ENCODE peak calls at places on chromosomes 1 and 21, in five cellular contexts. A is hepatocyte, E is esophagus squamous epithelium, S is aorta, T is esophagus muscularis mucosa. N is an unnamed sample. For H3K27me3, H3K4me1 and H3K9me3, the result is how much of the 10 kb centered on the place peaks cover.

GRCh38 chr1:183243190-183244065 is 57.4 kb downstream of the LAMC2 start:
- DNase-seq in A (peak), E (no peak), S (peak), T (peak), N (no peak)

GRCh38 chr1:22932803-22933470 is 39.7 kb downstream of the LACTBL1 start:
- DNase-seq in A (no peak), E (no peak), S (no peak), T (no peak), N (no peak)

GRCh38 chr1:182147136-182147815 is 85.8 kb upstream of the ZNF648 start:
- DNase-seq in A (no peak), E (no peak), S (peak), T (peak), N (no peak)

GRCh38 chr1:150902346-150902745 is 15.4 kb downstream of the CTXND2 start:
- DNase-seq in A (no peak), E (no peak), S (no peak), T (no peak), N (no peak)

GRCh38 chr21:43189936-43190335 is 21.1 kb downstream of the CRYAA start:
- DNase-seq in A (no peak), E (no peak), S (no peak), T (no peak), N (no peak)

GRCh38 chr1:15937146-15937545 is 38.8 kb downstream of the ZBTB17 start:
- DNase-seq in A (no peak), E (no peak), S (no peak), T (no peak), N (no peak)

GRCh38 chr1:218669431-218669830 is 324.3 kb downstream of the TGFB2 start:
- DNase-seq in A (no peak), E (no peak), S (no peak), T (no peak), N (no peak)

GRCh38 chr1:235843458-235843857 is 23.2 kb downstream of the LYST start:
- DNase-seq in A (peak), E (no peak), S (no peak), T (no peak), N (peak)

GRCh38 chr1:86156571-86157455 is at the start of gene COL24A1:
- DNase-seq in A (peak), E (no peak), S (peak), T (no peak), N (peak)

GRCh38 chr1:181179980-181180964 is 91.8 kb downstream of the IER5 start:
- DNase-seq in A (peak), E (no peak), S (no peak), T (no peak), N (peak)

GRCh38 chr1:172443666-172444453 is at the start of gene PIGC:
- DNase-seq in A (peak), E (peak), S (peak), T (peak), N (peak)

GRCh38 chr21:17390575-17390974 is 122.3 kb upstream of the CXADR start:
- DNase-seq in A (no peak), E (no peak), S (no peak), T (no peak), N (no peak)

GRCh38 chr1:151047925-151048644 is 534 bp downstream of the C1orf56 start:
- DNase-seq in A (peak), E (no peak), S (peak), T (no peak), N (peak)

GRCh38 chr1:38063616-38064015 is 17.0 kb upstream of the POU3F1 start:
- DNase-seq in A (no peak), E (no peak), S (no peak), T (no peak), N (no peak)

GRCh38 chr1:202349263-202349928 is 897 bp downstream of the PPP1R12B start:
- DNase-seq in A (peak), E (no peak), S (no peak), T (no peak), N (peak)

GRCh38 chr1:22916469-22916817 is 56.2 kb downstream of the LACTBL1 start:
- DNase-seq in A (no peak), E (no peak), S (no peak), T (no peak), N (peak)

GRCh38 chr1:119808491-119808890 is 2.8 kb downstream of the REG4 start:
- DNase-seq in A (no peak), E (no peak), S (no peak), T (no peak), N (peak)

GRCh38 chr1:89728381-89728780 is 92.5 kb upstream of the LRRC8D start:
- DNase-seq in A (no peak), E (no peak), S (no peak), T (no peak), N (no peak)

GRCh38 chr1:26156285-26157038 is 2.4 kb upstream of the FAM110D start:
- DNase-seq in A (no peak), E (no peak), S (peak), T (no peak), N (peak)
- H3K27me3 ChIP-seq in A (under half), E (under half), S (under half), T (under half), N (under half)

GRCh38 chr1:154352581-154353459 is 27.5 kb downstream of the ATP8B2 start:
- DNase-seq in A (peak), E (no peak), S (peak), T (no peak), N (peak)
- H3K4me1 ChIP-seq in A (under half), E (under half), S (under half), T (under half), N (under half)

GRCh38 chr21:40043423-40043822 is 176.2 kb downstream of the PCP4 start:
- DNase-seq in A (no peak), E (no peak), S (no peak), T (no peak), N (no peak)
- H3K9me3 ChIP-seq in A (under half), E (under half), S (under half), T (under half), N (under half)

DNA sequence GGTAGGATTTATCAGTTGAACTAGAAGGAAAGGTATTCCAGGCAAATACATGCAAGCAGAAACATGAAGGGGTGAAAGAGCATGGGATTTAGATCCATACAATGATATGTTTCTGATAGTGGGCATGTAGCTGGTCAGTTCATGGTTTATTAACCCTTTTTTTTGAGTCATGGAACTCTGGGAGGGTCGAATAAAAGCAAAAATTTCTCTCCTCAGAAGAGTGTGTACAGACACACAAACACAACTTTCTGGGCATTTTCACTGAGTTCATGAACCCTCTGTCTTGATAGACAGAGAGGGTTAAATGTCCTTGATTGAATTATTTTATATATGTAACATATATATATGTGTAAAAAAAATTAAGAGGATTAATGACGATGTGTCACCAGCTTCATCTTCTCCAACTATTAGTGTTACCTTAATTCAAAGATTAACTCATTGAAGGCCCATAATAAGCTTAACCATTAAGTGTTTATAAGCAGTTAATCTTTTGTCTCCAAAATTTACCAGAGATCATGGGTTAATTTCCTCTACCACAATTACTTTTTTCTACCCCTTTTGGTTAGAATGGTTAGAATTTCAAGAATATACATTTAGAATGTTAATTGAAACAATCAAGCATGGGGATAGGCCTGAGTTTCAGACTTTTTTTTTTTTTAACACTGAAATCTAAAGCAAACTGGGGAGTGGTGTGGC is 4.6 kb downstream of the JUN start:
- DNase-seq in A (peak), E (no peak), S (no peak), T (no peak), N (no peak)
- H3K27me3 ChIP-seq in A (under half), E (under half), S (under half), T (under half), N (under half)

GRCh38 chr1:36341626-36342320 is 18.3 kb upstream of the EVA1B start:
- DNase-seq in A (no peak), E (no peak), S (no peak), T (no peak), N (no peak)
- H3K4me1 ChIP-seq in A (under half), E (under half), S (under half), T (under half), N (under half)

GRCh38 chr1:102852583-102852982 is 255.7 kb downstream of the COL11A1 start:
- DNase-seq in A (no peak), E (no peak), S (no peak), T (no peak), N (no peak)
- H3K9me3 ChIP-seq in A (under half), E (under half), S (under half), T (under half), N (under half)

GRCh38 chr1:36994863-36995262 is 39.5 kb downstream of the GRIK3 start:
- DNase-seq in A (no peak), E (no peak), S (no peak), T (no peak), N (no peak)

GRCh38 chr1:36994294-36994693 is 40.0 kb downstream of the GRIK3 start:
- DNase-seq in A (no peak), E (no peak), S (no peak), T (no peak), N (no peak)

GRCh38 chr1:36991551-36991950 is 42.8 kb downstream of the GRIK3 start:
- DNase-seq in A (no peak), E (no peak), S (no peak), T (no peak), N (no peak)

GRCh38 chr1:36990928-36991327 is 43.4 kb downstream of the GRIK3 start:
- DNase-seq in A (no peak), E (no peak), S (no peak), T (no peak), N (no peak)

DNA sequence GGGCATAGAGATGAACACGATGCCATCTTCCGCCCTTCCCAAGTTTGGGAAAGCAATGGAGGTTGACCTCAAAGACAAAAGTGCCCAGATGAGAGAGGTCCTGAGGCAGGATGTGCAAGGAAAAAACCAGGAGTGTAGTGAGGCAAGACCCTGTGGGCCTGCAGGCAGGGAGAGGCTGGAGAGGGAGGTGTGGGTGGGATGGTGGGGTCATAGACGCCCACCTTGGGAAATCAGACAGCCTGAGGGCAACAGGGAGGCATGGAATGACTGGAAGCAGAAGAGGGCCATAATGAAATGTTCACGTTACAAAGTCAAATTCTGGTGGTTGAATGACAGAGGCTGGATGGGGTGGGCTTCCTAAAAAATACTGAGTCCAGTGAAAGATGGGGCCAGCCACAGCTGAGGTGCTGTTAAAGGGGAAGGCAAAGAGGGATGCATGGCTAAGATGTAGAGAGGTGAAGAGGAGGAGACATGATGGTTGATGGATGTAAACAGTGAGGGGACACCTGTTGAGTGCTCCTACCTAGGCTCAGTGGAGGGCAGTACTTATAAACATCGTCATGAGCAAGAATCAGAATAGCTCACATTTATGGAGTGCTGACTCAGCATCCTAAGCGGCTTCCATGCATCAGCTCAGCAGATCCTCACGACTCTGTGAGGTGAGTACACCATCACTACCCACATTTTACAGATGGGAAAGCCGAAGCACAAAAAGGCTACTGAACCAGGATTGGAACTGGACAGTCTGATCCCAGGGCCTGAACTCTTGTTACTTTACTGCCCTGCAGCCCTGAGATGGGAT is 42.0 kb downstream of the GRIK3 start:
- DNase-seq in A (no peak), E (no peak), S (no peak), T (no peak), N (no peak)
- H3K27me3 ChIP-seq in A (under half), E (under half), S (under half), T (under half), N (under half)

DNA sequence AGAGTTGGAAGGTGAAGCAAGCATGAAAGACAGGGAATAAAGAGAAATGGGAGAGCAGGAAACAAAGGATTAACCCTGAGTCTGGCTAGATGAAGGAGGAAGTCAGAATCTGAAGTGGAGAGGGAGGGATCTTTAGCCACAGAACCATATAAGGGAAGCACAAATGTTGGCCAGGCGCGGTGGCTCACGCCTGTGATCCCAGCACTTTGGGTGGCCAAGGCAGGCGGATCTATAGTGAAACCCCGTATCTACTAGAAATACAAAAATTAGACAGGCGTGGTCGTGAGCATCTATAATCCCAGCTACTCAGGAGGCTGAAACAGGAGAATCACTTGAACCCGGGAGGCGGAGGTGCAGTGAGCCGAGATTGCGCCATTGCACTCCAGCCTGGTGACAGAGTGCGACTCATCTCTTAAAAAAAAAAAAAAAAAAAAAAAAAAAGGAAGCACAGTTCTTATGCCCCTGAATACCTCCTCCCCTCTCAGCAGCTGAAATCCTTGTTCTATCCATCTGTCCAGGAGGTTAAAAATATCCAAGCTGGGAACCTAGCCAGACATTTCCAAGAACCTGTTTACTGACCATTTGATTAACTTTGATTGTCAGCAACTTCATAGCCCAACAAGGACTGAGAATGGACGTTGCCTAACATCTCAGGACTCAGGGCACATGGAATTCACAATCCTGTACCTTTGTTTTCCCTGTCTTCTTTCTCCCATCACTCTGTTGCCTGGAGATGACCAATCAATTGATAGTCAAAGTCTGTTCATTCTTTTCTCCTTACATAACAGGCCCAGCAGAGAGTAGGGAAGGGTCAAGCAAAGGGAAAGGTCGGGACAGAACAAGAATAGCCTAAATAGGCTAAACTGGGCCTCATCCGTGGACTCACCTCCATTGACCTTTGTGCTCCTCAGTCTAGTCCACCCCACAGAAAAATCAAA is 10.6 kb downstream of the TXNIP start:
- DNase-seq in A (no peak), E (no peak), S (peak), T (no peak), N (peak)
- H3K4me1 ChIP-seq in A (under half), E (under half), S (under half), T (half or more), N (under half)

GRCh38 chr1:185581961-185582725 is 152.0 kb upstream of the HMCN1 start:
- DNase-seq in A (no peak), E (no peak), S (no peak), T (no peak), N (no peak)
- H3K9me3 ChIP-seq in A (under half), E (under half), S (under half), T (under half), N (under half)

DNA sequence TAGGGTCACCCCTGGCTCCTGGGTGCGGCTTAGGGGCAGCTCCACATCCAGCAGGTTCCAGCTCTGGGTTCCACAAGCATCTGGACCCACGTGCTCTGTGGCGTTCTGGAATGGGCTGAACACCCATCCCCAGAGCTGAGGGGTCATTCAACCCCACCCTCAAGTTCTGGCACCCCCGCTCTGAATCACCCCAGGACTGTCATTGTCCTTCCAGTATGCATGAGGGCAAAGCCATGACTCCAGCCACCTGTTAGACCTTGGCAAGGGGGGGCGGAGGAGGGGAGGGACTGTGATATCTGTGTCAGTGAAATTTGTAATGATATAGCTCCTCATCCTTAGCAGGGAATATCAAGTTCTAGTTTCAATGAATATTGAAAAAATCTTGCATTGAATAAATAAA is 12.3 kb downstream of the INSRR start:
- DNase-seq in A (no peak), E (no peak), S (no peak), T (no peak), N (no peak)
- H3K27me3 ChIP-seq in A (half or more), E (under half), S (under half), T (under half), N (under half)

N was measured in SJCRH30.